ENCODE peak calls at places on chromosomes 3 and 15, in four cellular contexts. X, F, L and T are unnamed samples.

GRCh38 chr3:170180107-170180951 is 1.2 kb downstream of the PHC3 start:
- DNase-seq in X (no peak), F (no peak), L (no peak), T (peak; percentile 1)

GRCh38 chr3:102664126-102664525 is 229.3 kb downstream of the ZPLD1 start:
- DNase-seq in X (no peak), F (no peak), L (no peak), T (no peak)

GRCh38 chr3:104392327-104392726 is 974.4 kb upstream of the ALCAM start:
- DNase-seq in X (no peak), F (no peak), L (no peak), T (no peak)

GRCh38 chr3:58704745-58705144 is 38.2 kb upstream of the FAM3D start:
- DNase-seq in X (no peak), F (no peak), L (no peak), T (no peak)

GRCh38 chr15:98190914-98191313 is 230.4 kb downstream of the ARRDC4 start:
- DNase-seq in X (no peak), F (no peak), L (no peak), T (no peak)

GRCh38 chr15:66508293-66508883 is 3.3 kb downstream of the ZWILCH start:
- DNase-seq in X (no peak), F (no peak), L (no peak), T (no peak)

GRCh38 chr15:101795455-101795854 is 7.9 kb upstream of the OR4F6 start:
- DNase-seq in X (no peak), F (no peak), L (no peak), T (no peak)

GRCh38 chr3:46490338-46491084 is 7.3 kb upstream of the RTP3 start:
- DNase-seq in X (no peak), F (no peak), L (no peak), T (no peak)

GRCh38 chr3:155870945-155871745 is 695 bp downstream of the GMPS start:
- DNase-seq in X (peak; percentile 22), F (peak; percentile 74), L (no peak), T (peak; percentile 24)

GRCh38 chr15:67607329-67607728 is 64.8 kb downstream of the MAP2K5 start:
- DNase-seq in X (no peak), F (no peak), L (no peak), T (no peak)

GRCh38 chr15:79034284-79034683 is 56.3 kb downstream of the RASGRF1 start:
- DNase-seq in X (no peak), F (no peak), L (no peak), T (no peak)

GRCh38 chr3:53457068-53457467 is 37.3 kb upstream of the CACNA1D start:
- DNase-seq in X (no peak), F (no peak), L (no peak), T (no peak)

GRCh38 chr3:27990347-27990746 is 251.1 kb upstream of the CMC1 start:
- DNase-seq in X (no peak), F (no peak), L (no peak), T (no peak)

GRCh38 chr3:163043074-163043473 is 1546.5 kb downstream of the OTOL1 start:
- DNase-seq in X (no peak), F (no peak), L (no peak), T (no peak)

GRCh38 chr3:18790384-18790783 is 357.9 kb upstream of the KCNH8 start:
- DNase-seq in X (no peak), F (no peak), L (no peak), T (no peak)